ENCODE peak calls at places on chromosomes 13 and 19, in seven cellular contexts. D, Y, U, P, S, N and R are unnamed samples.

GRCh38 chr19:8240274-8241229 is 31.4 kb downstream of the CERS4 start:
- DNase-seq in N (peak; percentile 95), P (peak; percentile 47), S (peak; percentile 50), U (peak; percentile 94), D (peak; percentile 86), Y (peak; percentile 94), R (peak; percentile 91)

GRCh38 chr19:58516964-58517833 is 2.4 kb downstream of the ZBTB45 start:
- DNase-seq in S (no peak), D (no peak), P (no peak), N (no peak), Y (no peak), U (no peak), R (no peak)

GRCh38 chr13:39952244-39953233 is 297.1 kb downstream of the COG6 start:
- DNase-seq in N (no peak), U (peak; percentile 11), D (no peak), P (no peak), Y (no peak), S (peak; percentile 46), R (no peak)

GRCh38 chr19:1327125-1327524 is 41.5 kb downstream of the EFNA2 start:
- DNase-seq in S (no peak), D (no peak), Y (no peak), P (no peak), N (no peak), U (no peak), R (no peak)

GRCh38 chr19:11096210-11096841 is 7.1 kb downstream of the LDLR start:
- DNase-seq in U (peak; percentile 47), P (no peak), N (peak; percentile 44), S (peak; percentile 81), D (no peak), Y (peak; percentile 61), R (no peak)

GRCh38 chr13:46134961-46135522 is 30.2 kb upstream of the CPB2 start:
- DNase-seq in N (peak; percentile 65), Y (no peak), P (no peak), U (peak; percentile 2), S (no peak), D (no peak), R (no peak)

GRCh38 chr19:33063356-33064116 is 1.2 kb downstream of the RHPN2 start:
- DNase-seq in Y (no peak), N (no peak), P (no peak), S (no peak), U (peak; percentile 30), D (no peak), R (no peak)

GRCh38 chr19:32421589-32422361 is 16.2 kb downstream of the DPY19L3 start:
- DNase-seq in D (no peak), Y (no peak), S (peak; percentile 38), P (no peak), N (peak; percentile 44), U (no peak), R (no peak)

GRCh38 chr19:15456441-15456840 is 6.7 kb upstream of the WIZ start:
- DNase-seq in N (no peak), Y (no peak), S (no peak), U (no peak), D (no peak), P (no peak), R (no peak)

GRCh38 chr19:50427997-50428425 is 4.7 kb upstream of the MYBPC2 start:
- DNase-seq in S (peak; percentile 44), U (peak; percentile 69), D (peak; percentile 89), P (peak; percentile 3), Y (peak; percentile 96), N (peak; percentile 96), R (peak; percentile 11)

GRCh38 chr13:68099616-68100015 is 869.5 kb upstream of the PCDH9 start:
- DNase-seq in D (no peak), N (no peak), Y (no peak), S (no peak), P (no peak), U (peak; percentile 17), R (peak; percentile 13)

GRCh38 chr19:492091-492531 is 4.2 kb upstream of the MADCAM1 start:
- DNase-seq in U (no peak), P (peak; percentile 33), Y (no peak), S (no peak), D (no peak), N (no peak), R (no peak)

GRCh38 chr19:44164673-44165512 is at the start of gene ZNF226:
- DNase-seq in Y (peak; percentile 94), U (peak; percentile 99), D (peak; percentile 81), P (peak; percentile 69), N (peak; percentile 97), S (peak; percentile 96), R (peak; percentile 97)

GRCh38 chr19:16915734-16916133 is 26.9 kb downstream of the F2RL3 start:
- DNase-seq in N (no peak), D (no peak), P (no peak), S (no peak), U (no peak), Y (no peak), R (no peak)

GRCh38 chr13:37602743-37603381 is 4.3 kb upstream of the POSTN start:
- DNase-seq in N (no peak), U (peak; percentile 47), D (no peak), Y (no peak), S (no peak), P (no peak), R (no peak)

GRCh38 chr13:83752141-83752540 is 130.1 kb downstream of the SLITRK1 start:
- DNase-seq in N (no peak), D (no peak), Y (no peak), S (no peak), U (peak; percentile 47), P (no peak), R (no peak)

GRCh38 chr19:42547927-42548326 is 19.6 kb upstream of the CEACAM1 start:
- DNase-seq in P (no peak), N (no peak), D (no peak), U (no peak), S (no peak), Y (no peak), R (no peak)

GRCh38 chr19:44050740-44051653 is 839 bp upstream of the ZNF223 start:
- DNase-seq in S (peak; percentile 26), P (no peak), D (peak; percentile 54), N (peak; percentile 31), U (no peak), Y (peak; percentile 43), R (no peak)

GRCh38 chr19:17620696-17621095 is 65.2 kb downstream of the COLGALT1 start:
- DNase-seq in Y (no peak), S (no peak), N (no peak), P (no peak), U (no peak), D (no peak), R (no peak)

GRCh38 chr13:71316964-71317363 is 550.0 kb downstream of the DACH1 start:
- DNase-seq in Y (no peak), U (no peak), D (no peak), S (no peak), P (no peak), N (no peak), R (no peak)

GRCh38 chr13:109616021-109616420 is 170.4 kb downstream of the IRS2 start:
- DNase-seq in U (no peak), Y (no peak), S (no peak), N (no peak), P (no peak), D (no peak), R (no peak)
- H3K27me3 ChIP-seq in U (peaks cover 27% of the 10 kb centered on the region), Y (no peaks in the 10 kb centered on the region), S (no peaks in the 10 kb centered on the region), N (no peaks in the 10 kb centered on the region), P (no peaks in the 10 kb centered on the region), D (no peaks in the 10 kb centered on the region), R (peaks cover 5% of the 10 kb centered on the region)

DNA sequence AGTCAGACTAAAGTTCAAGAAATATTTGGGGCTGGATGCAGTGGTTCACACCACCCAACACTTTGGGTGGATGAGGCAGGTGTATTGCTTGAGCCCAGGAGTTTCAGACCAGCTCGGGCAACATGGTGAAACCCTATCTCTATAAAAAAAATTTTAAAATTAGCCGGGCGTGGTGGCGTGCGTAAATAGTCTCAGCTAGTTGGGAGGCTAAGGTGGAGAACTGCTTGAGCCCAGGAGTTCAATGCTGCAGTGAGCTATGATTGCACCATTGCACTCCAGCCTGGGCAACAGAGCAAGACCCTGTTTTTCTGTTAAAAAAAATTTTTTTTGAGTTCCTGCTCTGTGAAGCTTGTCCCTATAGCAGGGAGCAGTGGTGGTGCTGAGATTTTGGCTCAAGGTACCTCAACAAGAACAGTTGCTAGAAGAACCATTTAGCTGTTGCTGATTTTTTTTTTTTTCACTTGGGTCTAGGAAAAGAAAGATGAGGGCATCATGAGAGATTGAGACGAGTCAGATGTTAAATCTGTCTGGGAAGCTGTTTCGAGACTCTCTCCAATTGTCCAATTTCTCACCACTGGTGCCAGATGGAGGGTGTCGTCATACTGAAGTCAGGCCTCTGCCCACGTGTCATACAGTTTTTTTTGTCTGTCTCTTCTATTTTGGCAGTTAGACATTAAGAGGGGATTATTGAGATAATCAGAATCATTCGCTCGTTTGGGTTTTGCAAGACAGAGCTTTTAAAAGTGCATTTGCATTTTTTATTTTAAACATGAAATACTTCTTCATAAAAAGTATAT is 3.7 kb downstream of the SLC25A42 start:
- DNase-seq in Y (no peak), P (no peak), U (no peak), N (no peak), S (no peak), D (no peak), R (no peak)
- H3K27ac ChIP-seq in Y (no peak overlapping the region), P (no peak overlapping the region), U (no peak overlapping the region), N (no peak overlapping the region), S (no peak overlapping the region), D (no peak overlapping the region), R (no peak overlapping the region)

GRCh38 chr13:80341098-80341701 is at the start of gene SPRY2:
- DNase-seq in S (peak; percentile 29), N (peak; percentile 95), P (no peak), D (peak; percentile 88), U (peak; percentile 96), Y (peak; percentile 94), R (peak; percentile 85)
- H3K27me3 ChIP-seq in S (peaks cover 18% of the 10 kb centered on the region), N (no peaks in the 10 kb centered on the region), P (peaks cover 10% of the 10 kb centered on the region), D (no peaks in the 10 kb centered on the region), U (no peaks in the 10 kb centered on the region), Y (no peaks in the 10 kb centered on the region), R (no peaks in the 10 kb centered on the region)

GRCh38 chr19:5837768-5838364 is 1.6 kb downstream of the FUT6 start:
- DNase-seq in D (no peak), Y (no peak), U (no peak), N (no peak), P (no peak), S (no peak), R (no peak)
- H3K27ac ChIP-seq in D (no peak overlapping the region), Y (no peak overlapping the region), U (no peak overlapping the region), N (no peak overlapping the region), P (no peak overlapping the region), S (no peak overlapping the region), R (no peak overlapping the region)